ENCODE peak calls at places on chromosome 12, in four cellular contexts. One of them, this sample, is unnamed.

GRCh38 chr12:2255301-2255700 is 202.5 kb downstream of the CACNA1C start:
- DNase-seq in occipital lobe: no peak
- DNase-seq in stimulated activated CD4-positive, alpha-beta T cell treated with anti-CD3 and anti-CD28 coated beads, Interleukin-4, amount 100 ng/mL, for 4 hours: no peak
- DNase-seq in epithelial cell of esophagus: no peak
- DNase-seq in this sample: no peak

GRCh38 chr12:64731683-64732082 is 27.5 kb downstream of the GNS start:
- DNase-seq in epithelial cell of esophagus: no peak
- DNase-seq in stimulated activated CD4-positive, alpha-beta T cell treated with anti-CD3 and anti-CD28 coated beads, Interleukin-4, amount 100 ng/mL, for 4 hours: no peak
- DNase-seq in occipital lobe: no peak
- DNase-seq in this sample: no peak

GRCh38 chr12:120625557-120626419 is 14.6 kb upstream of the CABP1 start:
- DNase-seq in epithelial cell of esophagus: no peak
- DNase-seq in stimulated activated CD4-positive, alpha-beta T cell treated with anti-CD3 and anti-CD28 coated beads, Interleukin-4, amount 100 ng/mL, for 4 hours: peak; percentile 10
- DNase-seq in occipital lobe: no peak
- DNase-seq in this sample: no peak

GRCh38 chr12:85821216-85821615 is 15.0 kb downstream of the RASSF9 start:
- DNase-seq in stimulated activated CD4-positive, alpha-beta T cell treated with anti-CD3 and anti-CD28 coated beads, Interleukin-4, amount 100 ng/mL, for 4 hours: no peak
- DNase-seq in occipital lobe: no peak
- DNase-seq in epithelial cell of esophagus: no peak
- DNase-seq in this sample: no peak

GRCh38 chr12:105986779-105987686 is 151.7 kb downstream of the NUAK1 start:
- DNase-seq in epithelial cell of esophagus: peak; percentile 67
- DNase-seq in stimulated activated CD4-positive, alpha-beta T cell treated with anti-CD3 and anti-CD28 coated beads, Interleukin-4, amount 100 ng/mL, for 4 hours: no peak
- DNase-seq in occipital lobe: no peak
- DNase-seq in this sample: peak; percentile 61

GRCh38 chr12:93982847-93983315 is 165.5 kb upstream of the PLXNC1 start:
- DNase-seq in occipital lobe: peak; percentile 26
- DNase-seq in epithelial cell of esophagus: peak; percentile 85
- DNase-seq in stimulated activated CD4-positive, alpha-beta T cell treated with anti-CD3 and anti-CD28 coated beads, Interleukin-4, amount 100 ng/mL, for 4 hours: no peak
- DNase-seq in this sample: peak; percentile 64

GRCh38 chr12:27766587-27766986 is 13.4 kb upstream of the KLHL42 start:
- DNase-seq in epithelial cell of esophagus: no peak
- DNase-seq in occipital lobe: no peak
- DNase-seq in stimulated activated CD4-positive, alpha-beta T cell treated with anti-CD3 and anti-CD28 coated beads, Interleukin-4, amount 100 ng/mL, for 4 hours: no peak
- DNase-seq in this sample: no peak

GRCh38 chr12:6141048-6141447 is 16.6 kb upstream of the VWF start:
- DNase-seq in stimulated activated CD4-positive, alpha-beta T cell treated with anti-CD3 and anti-CD28 coated beads, Interleukin-4, amount 100 ng/mL, for 4 hours: peak; percentile 19
- DNase-seq in occipital lobe: no peak
- DNase-seq in epithelial cell of esophagus: no peak
- DNase-seq in this sample: no peak